ENCODE peak calls at places on chromosomes 16 and 17, in five cellular contexts. E is A549, B is adrenal gland, I is IMR-90, A is breast epithelium. Z is an unnamed sample.

GRCh38 chr17:34301986-34302385 is 16.4 kb downstream of the CCL11 start:
- DNase-seq in E (no peak), I (peak), A (no peak), B (no peak), Z (no peak)

GRCh38 chr16:71917900-71918299 is 22.6 kb downstream of the IST1 start:
- DNase-seq in A (no peak), E (no peak), I (peak), B (no peak), Z (no peak)

GRCh38 chr16:82088483-82088882 is 53.4 kb downstream of the HSD17B2 start:
- DNase-seq in A (no peak), E (no peak), I (no peak), B (no peak), Z (no peak)

GRCh38 chr17:82416771-82417170 is 1.4 kb upstream of the HEXD start:
- DNase-seq in I (no peak), A (no peak), B (no peak), E (peak), Z (no peak)

GRCh38 chr16:6512512-6512911 is 820.1 kb upstream of the RBFOX1 start:
- DNase-seq in E (no peak), B (no peak), A (no peak), I (no peak), Z (no peak)

GRCh38 chr17:71547904-71548303 is 572.9 kb upstream of the SOX9 start:
- DNase-seq in I (no peak), A (no peak), B (no peak), E (no peak), Z (no peak)

GRCh38 chr17:19867094-19867653 is 562 bp downstream of the ULK2 start:
- DNase-seq in A (peak), B (peak), E (peak), I (peak), Z (peak)

GRCh38 chr17:66292351-66292750 is 10.1 kb upstream of the PRKCA start:
- DNase-seq in B (no peak), E (no peak), I (no peak), A (no peak), Z (no peak)

GRCh38 chr17:66507103-66507923 is 204.9 kb downstream of the PRKCA start:
- DNase-seq in I (peak), B (peak), A (no peak), E (peak), Z (peak)

GRCh38 chr16:6558133-6558532 is 774.5 kb upstream of the RBFOX1 start:
- DNase-seq in E (no peak), A (no peak), I (no peak), B (no peak), Z (no peak)

GRCh38 chr17:79612468-79613194 is 1.8 kb upstream of the RBFOX3 start:
- DNase-seq in I (peak), E (peak), B (peak), A (no peak), Z (peak)

GRCh38 chr17:50550661-50551432 is 3.9 kb downstream of the SPATA20 start:
- DNase-seq in E (peak), I (peak), A (peak), B (peak), Z (peak)

GRCh38 chr17:8071496-8071895 is 16.0 kb downstream of the ALOX12B start:
- DNase-seq in B (no peak), A (no peak), E (no peak), I (no peak), Z (no peak)

GRCh38 chr16:24275413-24275812 is 19.3 kb downstream of the CACNG3 start:
- DNase-seq in A (no peak), I (no peak), B (no peak), E (no peak), Z (no peak)

GRCh38 chr16:61555718-61556441 is 480.4 kb downstream of the CDH8 start:
- DNase-seq in B (no peak), E (no peak), I (no peak), A (no peak), Z (no peak)

GRCh38 chr17:2996208-2996855 is 67.1 kb downstream of the OR1D5 start:
- DNase-seq in B (no peak), A (no peak), E (no peak), I (peak), Z (no peak)

GRCh38 chr17:68383443-68384321 is 73.6 kb downstream of the WIPI1 start:
- DNase-seq in I (peak), B (no peak), E (peak), A (no peak), Z (no peak)

GRCh38 chr17:59837362-59838195 is 55.2 kb downstream of the TUBD1 start:
- DNase-seq in I (peak), A (peak), E (peak), B (peak), Z (no peak)

GRCh38 chr17:31460226-31460721 is 68.8 kb downstream of the RAB11FIP4 start:
- DNase-seq in B (no peak), A (no peak), I (no peak), E (no peak), Z (no peak)

GRCh38 chr17:82668631-82669099 is 20.4 kb upstream of the WDR45B start:
- DNase-seq in E (peak), I (peak), A (peak), B (no peak), Z (no peak)

GRCh38 chr16:3458852-3459361 is 15.4 kb downstream of the NAA60 start:
- DNase-seq in E (peak), A (no peak), B (no peak), I (peak), Z (no peak)

GRCh38 chr17:42311240-42312034 is 23.1 kb downstream of the STAT5A start:
- DNase-seq in A (peak), I (peak), B (peak), E (no peak), Z (no peak)

GRCh38 chr17:50187741-50188520 is 13.5 kb downstream of the COL1A1 start:
- DNase-seq in E (no peak), I (peak), B (no peak), A (no peak), Z (no peak)

GRCh38 chr17:58329808-58330543 is 1.4 kb upstream of the TSPOAP1 start:
- DNase-seq in A (no peak), B (no peak), E (no peak), I (no peak), Z (no peak)

GRCh38 chr17:65472602-65473001 is 88.8 kb downstream of the AXIN2 start:
- DNase-seq in B (no peak), I (no peak), A (peak), E (no peak), Z (no peak)

GRCh38 chr17:71790791-71791190 is 330.0 kb upstream of the SOX9 start:
- DNase-seq in I (peak), A (no peak), E (no peak), B (no peak), Z (no peak)

GRCh38 chr17:39634384-39634871 is 2.5 kb upstream of the STARD3 start:
- DNase-seq in B (no peak), I (peak), A (no peak), E (peak), Z (no peak)

GRCh38 chr17:69592692-69593350 is 178.3 kb downstream of the MAP2K6 start:
- DNase-seq in B (no peak), A (no peak), I (peak), E (no peak), Z (no peak)

GRCh38 chr17:38729886-38730525 is at the start of gene CISD3:
- DNase-seq in E (peak), A (peak), I (peak), B (peak), Z (peak)

GRCh38 chr16:87702325-87702811 is 63.4 kb downstream of the KLHDC4 start:
- DNase-seq in B (no peak), E (no peak), A (no peak), I (peak), Z (no peak)

GRCh38 chr17:81582341-81582740 is 30.2 kb upstream of the FAAP100 start:
- DNase-seq in E (no peak), I (peak), B (no peak), A (no peak), Z (no peak)

GRCh38 chr17:71360301-71360700 is 760.5 kb upstream of the SOX9 start:
- DNase-seq in I (peak), B (no peak), A (no peak), E (no peak), Z (no peak)

GRCh38 chr16:57810197-57811024 is 8.1 kb upstream of the KIFC3 start:
- DNase-seq in B (peak), A (peak), E (peak), I (peak), Z (peak)
- TF ChIP-seq POLR2A in B (peak), A (no peak), E (peak), I (no peak), Z (no peak)

GRCh38 chr16:64585367-64585766 is 536.5 kb downstream of the CDH11 start:
- DNase-seq in E (no peak), B (no peak), I (no peak), A (no peak), Z (no peak)

GRCh38 chr16:64589836-64590235 is 532.0 kb downstream of the CDH11 start:
- DNase-seq in B (no peak), E (no peak), A (no peak), I (peak), Z (no peak)

GRCh38 chr16:64596196-64596595 is 525.7 kb downstream of the CDH11 start:
- DNase-seq in A (no peak), B (no peak), E (no peak), I (no peak), Z (no peak)

GRCh38 chr16:64586756-64587155 is 535.1 kb downstream of the CDH11 start:
- DNase-seq in I (no peak), A (no peak), B (no peak), E (no peak), Z (no peak)

DNA sequence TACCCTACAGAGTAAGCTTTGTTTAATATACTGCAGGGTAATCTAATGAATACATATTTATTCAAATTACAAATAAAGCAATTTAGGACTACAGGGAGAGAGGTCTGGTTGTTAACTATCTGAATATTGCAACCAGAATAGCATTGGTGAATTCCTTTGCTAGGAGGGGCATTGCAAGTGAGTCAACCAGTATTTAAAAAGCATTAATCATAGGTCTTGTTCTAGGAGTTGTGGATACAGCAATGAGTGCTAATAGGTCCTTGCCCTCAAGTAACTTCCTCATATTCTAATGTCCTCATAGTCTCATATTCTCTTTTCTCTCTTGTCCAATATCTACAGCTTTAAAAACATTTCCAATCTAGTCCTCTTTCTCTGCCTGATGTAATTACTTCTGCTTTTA is 531.3 kb downstream of the CDH11 start:
- DNase-seq in E (peak), I (peak), A (no peak), B (no peak), Z (no peak)
- TF ChIP-seq POLR2A in E (no peak), I (no peak), A (no peak), B (no peak), Z (no peak)

GRCh38 chr16:66832190-66832589 is 1.4 kb upstream of the NAE1 start:
- DNase-seq in I (no peak), B (no peak), A (no peak), E (no peak), Z (no peak)
- TF ChIP-seq POLR2A in I (no peak), B (no peak), A (no peak), E (no peak), Z (no peak)

DNA sequence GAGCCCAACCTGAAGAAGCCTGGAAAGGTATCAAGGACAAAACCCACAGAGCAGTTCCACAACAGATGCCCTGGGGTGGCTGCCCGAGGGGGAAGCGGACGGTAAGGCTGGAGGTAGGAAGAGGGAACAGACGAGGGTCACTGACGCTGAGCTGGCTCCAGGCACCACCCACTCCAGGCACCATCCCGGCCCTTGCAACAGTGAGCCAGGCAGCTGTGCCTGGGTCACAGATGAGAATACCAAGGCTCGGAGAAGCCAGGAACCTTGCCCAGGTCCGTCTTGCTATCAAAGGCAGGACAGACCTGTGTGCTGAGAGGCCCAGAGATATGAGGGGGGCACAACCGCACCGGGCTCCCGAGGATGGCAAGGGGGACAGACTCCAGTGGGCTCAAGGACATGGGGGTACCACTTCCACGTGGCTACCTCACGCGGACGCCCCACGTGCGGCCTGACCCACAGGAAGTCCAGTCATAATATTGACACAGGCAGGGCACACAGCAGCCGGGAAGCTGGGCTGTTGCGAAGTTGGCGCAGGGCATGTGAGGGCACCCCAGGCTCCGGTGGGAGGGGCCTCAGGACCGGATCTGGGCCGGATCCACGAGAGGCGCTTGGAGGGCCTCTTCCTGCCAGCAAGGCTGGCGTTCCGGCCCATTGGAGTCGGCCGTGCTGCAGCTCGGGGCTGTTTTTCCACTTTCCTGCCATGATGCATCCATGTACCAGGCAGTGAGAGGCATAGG is 29.9 kb downstream of the PEMT start:
- DNase-seq in E (no peak), A (peak), B (no peak), I (no peak), Z (no peak)
- TF ChIP-seq POLR2A in E (no peak), A (no peak), B (no peak), I (no peak), Z (no peak)

DNA sequence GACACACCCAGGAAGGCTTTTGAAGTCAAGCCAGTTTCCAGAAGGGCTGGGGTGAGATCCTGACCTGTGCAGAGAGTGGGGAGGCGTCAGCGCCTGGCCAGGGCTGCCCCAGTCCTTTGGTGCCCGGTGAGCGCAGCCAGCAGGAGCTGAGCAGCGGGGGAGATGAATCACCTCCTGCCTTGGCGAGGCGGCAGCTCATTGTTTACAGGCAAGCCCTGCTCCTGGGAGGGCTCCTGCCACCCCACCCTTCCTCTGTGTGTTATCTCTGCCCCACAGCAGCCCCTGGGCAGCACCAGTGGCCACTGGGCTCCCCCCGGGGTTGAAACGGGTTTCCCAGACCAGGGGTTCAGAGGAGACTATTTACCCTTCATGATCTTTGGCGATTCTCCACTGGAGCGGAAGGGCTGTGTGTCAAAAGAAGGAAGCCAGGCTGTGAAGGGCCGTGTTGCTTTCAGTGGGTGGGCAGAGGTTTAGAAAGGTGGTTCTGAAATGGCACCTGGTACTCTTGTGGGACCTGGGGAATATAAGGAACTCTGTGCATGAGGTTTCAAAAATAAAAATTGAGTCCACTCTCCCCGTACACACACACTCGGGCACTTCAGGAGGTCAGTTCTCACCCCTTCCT is 14.1 kb upstream of the ITGB4 start:
- DNase-seq in I (no peak), A (no peak), B (no peak), E (peak), Z (peak)
- TF ChIP-seq POLR2A in I (no peak), A (no peak), B (no peak), E (no peak), Z (no peak)

DNA sequence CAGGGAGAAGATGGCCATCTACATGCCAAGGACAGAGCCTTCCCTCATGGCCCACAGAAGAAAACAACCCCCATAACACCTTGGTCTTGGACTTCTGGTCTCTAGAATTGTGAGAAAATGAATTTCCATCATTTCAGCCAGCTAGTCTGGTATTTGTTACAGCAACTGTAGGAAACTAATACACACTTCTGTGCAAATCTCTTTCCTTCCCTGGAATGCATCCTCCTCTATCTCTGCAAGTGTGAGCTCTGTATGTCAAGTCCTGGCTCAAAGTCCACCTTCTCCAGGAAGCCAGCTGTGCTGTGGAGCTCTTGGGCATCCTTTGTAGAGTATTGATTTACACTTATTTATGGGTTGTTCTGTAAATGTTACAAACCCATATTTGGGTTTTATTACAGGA is 89.7 kb downstream of the SDK2 start:
- DNase-seq in B (no peak), A (no peak), E (no peak), I (no peak), Z (no peak)
- TF ChIP-seq POLR2A in B (no peak), A (no peak), E (no peak), I (no peak), Z (no peak)

DNA sequence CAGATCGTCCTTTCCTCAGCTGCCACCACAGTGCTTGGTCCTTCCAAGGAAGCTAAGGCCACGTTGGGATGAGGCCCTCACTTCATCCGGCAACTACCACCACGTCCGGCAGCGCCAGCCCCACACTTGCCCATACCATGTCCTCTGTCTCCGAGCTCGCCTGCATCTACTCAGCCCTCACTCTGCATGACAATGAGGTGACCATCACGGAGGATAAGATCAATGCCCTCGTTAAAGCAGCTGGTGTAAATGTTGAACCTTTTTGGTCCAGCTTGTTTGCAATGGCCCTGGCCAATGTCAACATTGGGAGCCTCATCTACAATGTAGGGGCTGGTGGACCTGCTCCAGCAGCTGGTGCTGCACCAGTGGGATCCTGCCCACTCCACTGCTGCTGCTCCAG is 44.9 kb downstream of the TTC19 start:
- DNase-seq in A (no peak), I (no peak), B (no peak), E (no peak), Z (no peak)
- TF ChIP-seq POLR2A in A (no peak), I (no peak), B (no peak), E (no peak), Z (no peak)

GRCh38 chr17:75854881-75855309 is 240 bp downstream of the WBP2 start:
- DNase-seq in B (no peak), A (peak), I (no peak), E (no peak), Z (no peak)
- TF ChIP-seq POLR2A in B (no peak), A (no peak), I (peak), E (peak), Z (no peak)

GRCh38 chr16:11493531-11493929 is 93.2 kb downstream of the LITAF start:
- DNase-seq in I (no peak), E (no peak), B (no peak), A (no peak), Z (no peak)

GRCh38 chr16:11492808-11493530 is 93.8 kb downstream of the LITAF start:
- DNase-seq in I (no peak), B (no peak), A (no peak), E (no peak), Z (no peak)

GRCh38 chr16:11494433-11494832 is 92.3 kb downstream of the LITAF start:
- DNase-seq in A (no peak), E (no peak), I (no peak), B (no peak), Z (no peak)

GRCh38 chr16:11494029-11494428 is 92.7 kb downstream of the LITAF start:
- DNase-seq in A (no peak), I (no peak), E (no peak), B (no peak), Z (no peak)

DNA sequence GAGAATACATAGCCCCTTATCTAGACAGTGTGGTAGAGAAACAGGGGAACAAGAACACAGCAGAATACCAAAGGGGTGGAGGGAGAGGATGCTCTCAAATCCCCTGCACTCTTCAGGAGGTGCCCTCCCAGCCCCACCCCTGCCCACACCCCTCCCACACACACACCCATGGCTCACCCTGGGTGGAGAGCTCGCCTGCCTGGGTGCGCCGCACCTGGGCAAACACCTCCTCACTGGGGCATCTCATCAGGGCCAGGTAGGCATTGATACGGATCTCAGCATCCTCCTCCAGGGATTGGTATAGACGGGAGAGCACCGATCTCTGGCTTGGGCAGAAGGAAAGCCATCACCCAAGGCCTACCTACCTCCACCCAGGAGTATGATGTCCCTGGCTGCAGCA is 95.2 kb downstream of the LITAF start:
- DNase-seq in B (no peak), A (no peak), E (no peak), I (no peak), Z (no peak)
- TF ChIP-seq POLR2A in B (no peak), A (no peak), E (no peak), I (no peak), Z (no peak)